ENCODE peak calls at places on chromosomes 4 and X, in eight cellular contexts. W, M, O, K, T, B, X and D are unnamed samples.

GRCh38 chr4:2417765-2418651 is at the start of gene ZFYVE28:
- DNase-seq in W (no peak), M (no peak), O (no peak), K (peak; percentile 45), T (no peak), B (no peak), X (no peak), D (peak; percentile 31)

GRCh38 chr4:15894923-15895411 is 43.6 kb downstream of the FGFBP1 start:
- DNase-seq in W (no peak), M (no peak), O (peak; percentile 18), K (peak; percentile 64), T (no peak), B (no peak), X (no peak), D (peak; percentile 13)

GRCh38 chr4:112523008-112523440 is 7.0 kb upstream of the NEUROG2 start:
- DNase-seq in W (peak; percentile 69), M (no peak), O (peak; percentile 66), K (peak; percentile 34), T (no peak), B (no peak), X (peak; percentile 85), D (peak; percentile 43)

GRCh38 chr4:144688035-144688569 is 42.1 kb downstream of the HHIP start:
- DNase-seq in W (no peak), M (no peak), O (no peak), K (no peak), T (no peak), B (no peak), X (no peak), D (no peak)

GRCh38 chr4:152458801-152459302 is 77.0 kb downstream of the FBXW7 start:
- DNase-seq in W (no peak), M (no peak), O (peak; percentile 16), K (peak; percentile 8), T (no peak), B (no peak), X (no peak), D (peak; percentile 62)

GRCh38 chrX:9279271-9279596 is 185.6 kb upstream of the TBL1X start:
- DNase-seq in W (no peak), M (no peak), O (peak; percentile 55), K (peak; percentile 26), T (no peak), B (no peak), X (no peak), D (peak; percentile 74)

GRCh38 chrX:136260801-136261200 is 9.6 kb upstream of the MAP7D3 start:
- DNase-seq in W (no peak), M (no peak), O (peak; percentile 89), K (peak; percentile 62), T (no peak), B (peak; percentile 25), X (no peak), D (peak; percentile 83)

GRCh38 chrX:150869450-150869849 is 29.0 kb downstream of the CD99L2 start:
- DNase-seq in W (no peak), M (peak; percentile 39), O (no peak), K (no peak), T (no peak), B (no peak), X (peak; percentile 36), D (no peak)

GRCh38 chr4:99402765-99403164 is 32.4 kb downstream of the ADH7 start:
- DNase-seq in W (no peak), M (no peak), O (no peak), K (no peak), T (no peak), B (no peak), X (no peak), D (no peak)

GRCh38 chrX:81280148-81280547 is 78.2 kb downstream of the SH3BGRL start:
- DNase-seq in W (no peak), M (no peak), O (no peak), K (no peak), T (no peak), B (no peak), X (no peak), D (peak; percentile 23)
- TF ChIP-seq CTCF in W (peak; percentile 50), M (no peak), O (peak; percentile 8), K (no peak), T (no peak), B (no peak), X (no peak), D (peak; percentile 36)

DNA sequence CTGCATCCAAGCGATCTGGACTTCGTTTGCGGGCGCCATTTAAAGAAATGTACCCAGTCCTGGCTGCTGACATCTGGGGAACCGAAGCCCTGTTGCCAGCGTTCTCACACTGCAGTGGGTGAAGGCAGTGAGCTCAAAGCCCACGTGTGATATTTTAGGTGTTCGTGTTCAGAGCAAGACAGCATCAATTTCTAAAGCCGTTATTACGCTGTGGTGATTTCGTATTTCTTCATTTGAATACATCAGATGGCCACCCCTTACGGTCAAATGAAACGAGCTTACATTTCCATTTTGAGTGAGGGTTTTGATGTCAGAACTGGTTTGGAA is 380 bp upstream of the C4orf36 start:
- DNase-seq in W (no peak), M (no peak), O (no peak), K (no peak), T (no peak), B (no peak), X (no peak), D (no peak)
- H3K4me3 ChIP-seq in W (peak overlapping the region; percentile 40), M (peak overlapping the region; percentile 76), O (peak overlapping the region; percentile 77), K (peak overlapping the region; percentile 75), T (peak overlapping the region; percentile 69), B (peak overlapping the region; percentile 88), X (peak overlapping the region; percentile 61), D (peak overlapping the region; percentile 72)

GRCh38 chr4:1048781-1049590 is 37.6 kb downstream of the FGFRL1 start:
- DNase-seq in W (no peak), M (peak; percentile 15), O (no peak), K (no peak), T (no peak), B (no peak), X (no peak), D (no peak)

GRCh38 chr4:1047106-1047975 is 35.9 kb downstream of the FGFRL1 start:
- DNase-seq in W (no peak), M (peak; percentile 27), O (no peak), K (peak; percentile 30), T (no peak), B (no peak), X (no peak), D (peak; percentile 35)

GRCh38 chr4:1050486-1051213 is 39.2 kb downstream of the FGFRL1 start:
- DNase-seq in W (no peak), M (peak; percentile 36), O (no peak), K (no peak), T (no peak), B (no peak), X (no peak), D (no peak)

GRCh38 chr4:1049591-1049905 is 38.1 kb downstream of the FGFRL1 start:
- DNase-seq in W (no peak), M (peak; percentile 23), O (no peak), K (no peak), T (no peak), B (no peak), X (no peak), D (no peak)

GRCh38 chr4:1047976-1048780 is 36.8 kb downstream of the FGFRL1 start:
- DNase-seq in W (no peak), M (peak; percentile 20), O (no peak), K (no peak), T (no peak), B (no peak), X (no peak), D (no peak)
- TF ChIP-seq CTCF in W (no peak), M (no peak), O (no peak), K (no peak), T (no peak), B (no peak), X (no peak), D (no peak)

GRCh38 chr4:168888715-168889215 is 121.3 kb downstream of the CBR4 start:
- DNase-seq in W (no peak), M (no peak), O (no peak), K (no peak), T (no peak), B (no peak), X (no peak), D (no peak)

GRCh38 chr4:168887809-168888208 is 122.2 kb downstream of the CBR4 start:
- DNase-seq in W (no peak), M (no peak), O (no peak), K (no peak), T (no peak), B (no peak), X (no peak), D (no peak)

GRCh38 chr4:168884251-168885124 is 125.6 kb downstream of the CBR4 start:
- DNase-seq in W (no peak), M (no peak), O (no peak), K (no peak), T (no peak), B (no peak), X (no peak), D (peak; percentile 38)

GRCh38 chr4:168885416-168885815 is 124.6 kb downstream of the CBR4 start:
- DNase-seq in W (no peak), M (no peak), O (no peak), K (no peak), T (no peak), B (no peak), X (no peak), D (peak; percentile 57)

GRCh38 chr4:168886361-168886760 is 123.7 kb downstream of the CBR4 start:
- DNase-seq in W (no peak), M (no peak), O (peak; percentile 81), K (no peak), T (no peak), B (no peak), X (no peak), D (peak; percentile 63)
- H3K4me3 ChIP-seq in W (no peak overlapping the region), M (no peak overlapping the region), O (no peak overlapping the region), K (no peak overlapping the region), T (no peak overlapping the region), B (no peak overlapping the region), X (no peak overlapping the region), D (no peak overlapping the region)

DNA sequence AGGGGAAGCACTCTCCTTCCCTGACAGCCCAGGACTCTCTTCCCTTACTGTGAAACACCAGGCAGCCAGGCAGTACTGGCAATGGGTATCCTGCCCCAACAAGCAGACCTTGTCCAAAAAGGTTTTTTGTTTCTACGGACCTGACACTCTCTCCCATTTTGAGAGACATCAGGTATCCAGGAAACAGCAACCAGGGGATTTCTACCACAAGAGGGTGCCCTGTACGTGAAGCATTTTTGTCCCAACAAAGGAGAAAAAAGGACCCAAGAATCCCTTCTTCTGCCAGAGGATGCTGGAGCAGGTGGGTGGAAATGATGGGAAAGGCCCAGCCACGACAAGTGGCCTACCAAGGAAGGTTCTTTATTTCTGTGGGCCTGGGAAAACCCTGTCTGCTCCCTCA is 65.7 kb upstream of the FGF13 start:
- DNase-seq in W (no peak), M (no peak), O (no peak), K (no peak), T (no peak), B (no peak), X (no peak), D (no peak)
- TF ChIP-seq CTCF in W (no peak), M (no peak), O (no peak), K (no peak), T (no peak), B (peak; percentile 15), X (peak; percentile 4), D (no peak)

DNA sequence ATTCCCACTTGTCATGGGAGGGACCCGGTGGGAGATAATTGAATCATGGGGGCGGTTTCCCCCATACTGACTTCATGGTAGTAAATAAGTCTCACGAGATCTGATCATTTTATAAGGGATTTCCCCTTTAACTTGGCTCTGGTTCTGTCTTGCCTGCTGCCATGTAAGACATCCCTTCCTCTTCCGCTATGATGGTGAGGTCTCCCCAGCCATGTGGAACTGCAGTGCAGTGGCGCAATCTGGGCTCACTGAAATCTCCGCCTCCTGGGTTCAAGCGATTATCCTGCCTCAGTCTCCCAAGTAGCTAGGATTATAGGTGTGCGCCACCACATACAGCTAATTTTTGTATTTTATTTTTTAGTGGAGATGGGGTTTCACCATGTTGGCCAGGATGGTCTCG is 2.9 kb downstream of the HPGDS start:
- DNase-seq in W (no peak), M (no peak), O (no peak), K (no peak), T (no peak), B (no peak), X (peak; percentile 13), D (no peak)
- H3K4me3 ChIP-seq in W (no peak overlapping the region), M (peak overlapping the region; percentile 1), O (no peak overlapping the region), K (no peak overlapping the region), T (no peak overlapping the region), B (no peak overlapping the region), X (no peak overlapping the region), D (no peak overlapping the region)